ENCODE peak calls at places on chromosomes 16 and 17, in six cellular contexts. T, O, D, A, X and K are unnamed samples.

GRCh38 chr16:24499193-24499814 is 40.1 kb upstream of the RBBP6 start:
- DNase-seq in X (no peak), D (no peak), A (peak; percentile 59), O (no peak), T (peak; percentile 36), K (no peak)

GRCh38 chr17:40915199-40915661 is 22.2 kb downstream of the KRT23 start:
- DNase-seq in T (no peak), X (no peak), A (peak; percentile 77), D (no peak), O (no peak), K (no peak)

GRCh38 chr16:66521951-66522771 is 27.8 kb downstream of the TK2 start:
- DNase-seq in X (peak; percentile 86), T (peak; percentile 86), D (no peak), O (peak; percentile 54), A (peak; percentile 57), K (peak; percentile 67)

GRCh38 chr17:80118601-80119270 is 17.4 kb downstream of the GAA start:
- DNase-seq in X (no peak), T (no peak), D (no peak), O (no peak), A (no peak), K (no peak)

GRCh38 chr17:14201595-14201994 is 35.1 kb downstream of the CDRT15 start:
- DNase-seq in T (no peak), A (no peak), X (peak; percentile 28), O (no peak), D (no peak), K (no peak)

GRCh38 chr17:42872251-42872965 is 21.4 kb downstream of the AOC3 start:
- DNase-seq in T (no peak), A (no peak), D (no peak), X (no peak), O (no peak), K (no peak)

GRCh38 chr17:37025847-37026533 is 77.2 kb downstream of the AATF start:
- DNase-seq in O (no peak), A (no peak), D (no peak), T (no peak), X (no peak), K (no peak)

GRCh38 chr16:75244844-75245758 is 6.3 kb downstream of the BCAR1 start:
- DNase-seq in D (no peak), O (no peak), X (no peak), T (peak; percentile 90), A (peak; percentile 93), K (peak; percentile 84)

GRCh38 chr16:79295746-79296145 is 304.8 kb downstream of the MAF start:
- DNase-seq in X (no peak), D (no peak), T (no peak), A (no peak), O (no peak), K (no peak)

GRCh38 chr16:1194665-1195392 is 30.2 kb downstream of the TPSG1 start:
- DNase-seq in X (peak; percentile 9), A (peak; percentile 74), D (no peak), T (no peak), O (no peak), K (no peak)

GRCh38 chr17:75848523-75849303 is 4.5 kb upstream of the UNC13D start:
- DNase-seq in T (peak; percentile 86), O (no peak), X (peak; percentile 89), A (peak; percentile 54), D (no peak), K (peak; percentile 81)

GRCh38 chr16:30700491-30700890 is 1.5 kb downstream of the SRCAP start:
- DNase-seq in A (no peak), D (no peak), T (no peak), X (no peak), O (no peak), K (no peak)

GRCh38 chr17:73634629-73635028 is 9.6 kb downstream of the SDK2 start:
- DNase-seq in T (no peak), A (no peak), X (no peak), O (no peak), D (no peak), K (no peak)

GRCh38 chr17:39700148-39700987 is 504 bp downstream of the ERBB2 start:
- DNase-seq in T (no peak), O (no peak), A (peak; percentile 76), X (no peak), D (no peak), K (no peak)

GRCh38 chr16:2482181-2483107 is 7.5 kb downstream of the TBC1D24 start:
- DNase-seq in X (no peak), D (no peak), T (no peak), A (peak; percentile 91), O (no peak), K (peak; percentile 74)

GRCh38 chr17:59753522-59754467 is 46.3 kb downstream of the VMP1 start:
- DNase-seq in X (no peak), T (no peak), O (peak; percentile 25), A (peak; percentile 78), D (peak; percentile 29), K (no peak)

GRCh38 chr16:81697321-81697885 is 81.7 kb upstream of the PLCG2 start:
- DNase-seq in D (peak; percentile 57), T (peak; percentile 76), A (peak; percentile 76), X (peak; percentile 32), O (peak; percentile 35), K (peak; percentile 50)

GRCh38 chr17:15436399-15437369 is 30.7 kb downstream of the CDRT4 start:
- DNase-seq in X (no peak), O (no peak), D (peak; percentile 12), A (peak; percentile 24), T (no peak), K (no peak)

GRCh38 chr17:38918129-38918913 is 7.1 kb upstream of the LASP1NB start:
- DNase-seq in X (no peak), O (no peak), A (no peak), T (no peak), D (no peak), K (peak; percentile 7)

GRCh38 chr17:72677108-72677507 is 415.4 kb downstream of the SLC39A11 start:
- DNase-seq in A (no peak), D (no peak), T (no peak), O (no peak), X (no peak), K (no peak)

GRCh38 chr17:58184308-58184985 is 8.1 kb upstream of the EPX start:
- DNase-seq in O (no peak), X (no peak), A (no peak), D (no peak), T (no peak), K (no peak)

GRCh38 chr17:9401434-9401833 is 174.2 kb downstream of the STX8 start:
- DNase-seq in T (no peak), X (no peak), A (peak; percentile 76), O (no peak), D (no peak), K (no peak)

GRCh38 chr17:35161281-35161761 is 13.7 kb downstream of the UNC45B start:
- DNase-seq in D (no peak), X (no peak), O (no peak), T (no peak), A (no peak), K (no peak)